ENCODE peak calls at places on chromosomes 5 and 9, in four cellular contexts. D is A172, U is NCI-H82, I is left ventricle myocardium inferior. V is an unnamed sample.

GRCh38 chr9:126154869-126155268 is 171.8 kb upstream of the MVB12B start:
- DNase-seq in D (no peak), U (no peak), I (no peak), V (no peak)

GRCh38 chr9:18587988-18588387 is 114.0 kb downstream of the ADAMTSL1 start:
- DNase-seq in D (peak; percentile 18), U (no peak), I (no peak), V (no peak)

GRCh38 chr5:421901-422300 is 21.1 kb upstream of the EXOC3 start:
- DNase-seq in D (no peak), U (no peak), I (no peak), V (no peak)

GRCh38 chr5:103667068-103667467 is 104.5 kb upstream of the NUDT12 start:
- DNase-seq in D (peak; percentile 58), U (no peak), I (no peak), V (no peak)

GRCh38 chr9:134694714-134695113 is 53.1 kb downstream of the COL5A1 start:
- DNase-seq in D (no peak), U (no peak), I (peak; percentile 6), V (no peak)

GRCh38 chr5:148941810-148942209 is 115.4 kb downstream of the ADRB2 start:
- DNase-seq in D (no peak), U (no peak), I (no peak), V (no peak)

GRCh38 chr5:174723979-174724483 is 351 bp upstream of the MSX2 start:
- DNase-seq in D (no peak), U (peak; percentile 52), I (no peak), V (no peak)

GRCh38 chr9:81517954-81518353 is 171.4 kb downstream of the TLE1 start:
- DNase-seq in D (no peak), U (no peak), I (no peak), V (no peak)

GRCh38 chr9:133342570-133342969 is 5.4 kb downstream of the MED22 start:
- DNase-seq in D (no peak), U (peak; percentile 17), I (no peak), V (peak; percentile 38)

GRCh38 chr9:131679261-131680020 is 60.4 kb downstream of the RAPGEF1 start:
- DNase-seq in D (no peak), U (no peak), I (no peak), V (no peak)

GRCh38 chr5:172156541-172156994 is 31.5 kb downstream of the STK10 start:
- DNase-seq in D (no peak), U (no peak), I (peak; percentile 68), V (no peak)

GRCh38 chr9:89183146-89183545 is 4.5 kb upstream of the SHC3 start:
- DNase-seq in D (no peak), U (no peak), I (no peak), V (no peak)

GRCh38 chr9:96519726-96520125 is 69.8 kb downstream of the HABP4 start:
- DNase-seq in D (no peak), U (no peak), I (no peak), V (no peak)

GRCh38 chr5:65264420-65264819 is 217.3 kb downstream of the ADAMTS6 start:
- DNase-seq in D (no peak), U (no peak), I (no peak), V (no peak)

V was measured in NCI-H524.